ENCODE peak calls at places on chromosome 2, in eight cellular contexts. I is activated T-helper 9 cell treated with anti-CD3 and anti-CD28 coated beads, Interleukin-2, amount 50 U/mL, for 16 hours; R is endothelial cell; N is activated CD8-positive, alpha-beta memory T cell treated with anti-CD3 and anti-CD28 coated beads for 24 hours; T is NCI-H345; C is EL; P is NCI-H774; U is heart left ventricle. O is an unnamed sample.

GRCh38 chr2:212940816-212941215 is 210.6 kb downstream of the IKZF2 start:
- DNase-seq in U (no peak), I (no peak), P (peak; percentile 70), C (no peak), R (no peak), T (peak; percentile 88), N (no peak), O (peak; percentile 53)

GRCh38 chr2:177242136-177242987 is 22.2 kb downstream of the NFE2L2 start:
- DNase-seq in I (no peak), R (no peak), C (peak; percentile 92), P (peak; percentile 11), U (no peak), T (peak; percentile 15), N (no peak), O (no peak)

GRCh38 chr2:162369577-162369976 is 25.6 kb downstream of the GCA start:
- DNase-seq in P (no peak), N (no peak), T (no peak), C (no peak), R (no peak), I (no peak), U (no peak), O (no peak)

GRCh38 chr2:18243831-18244230 is 316.6 kb downstream of the RDH14 start:
- DNase-seq in N (no peak), R (no peak), P (no peak), U (no peak), T (no peak), I (no peak), C (no peak), O (no peak)

GRCh38 chr2:150169230-150169629 is 318.2 kb downstream of the RND3 start:
- DNase-seq in I (no peak), R (no peak), C (peak; percentile 20), N (no peak), P (no peak), T (no peak), U (no peak), O (no peak)

GRCh38 chr2:227414846-227415245 is 27.1 kb upstream of the SCYGR1 start:
- DNase-seq in R (no peak), P (no peak), I (no peak), C (peak; percentile 45), N (no peak), U (no peak), T (no peak), O (no peak)

GRCh38 chr2:40734797-40735196 is 282.9 kb upstream of the SLC8A1 start:
- DNase-seq in P (no peak), N (no peak), U (no peak), R (no peak), T (no peak), C (peak; percentile 92), I (no peak), O (no peak)

GRCh38 chr2:140791802-140792201 is 1339.0 kb downstream of the LRP1B start:
- DNase-seq in C (no peak), P (no peak), R (no peak), I (no peak), U (no peak), N (no peak), T (no peak), O (no peak)

GRCh38 chr2:62760555-62760954 is 55.0 kb downstream of the EHBP1 start:
- DNase-seq in I (no peak), N (no peak), R (no peak), P (no peak), U (no peak), T (no peak), C (peak; percentile 57), O (no peak)

GRCh38 chr2:71796174-71796592 is 342.8 kb downstream of the DYSF start:
- DNase-seq in T (no peak), U (no peak), R (no peak), C (peak; percentile 87), P (no peak), N (no peak), I (no peak), O (no peak)

GRCh38 chr2:30459140-30459539 is 12.1 kb downstream of the LCLAT1 start:
- DNase-seq in I (no peak), T (no peak), U (no peak), R (no peak), N (no peak), C (no peak), P (no peak), O (no peak)

GRCh38 chr2:96963316-96963715 is 23.1 kb downstream of the FAM178B start:
- DNase-seq in P (no peak), U (no peak), N (no peak), C (no peak), R (no peak), I (no peak), T (peak; percentile 6), O (no peak)

GRCh38 chr2:96772903-96773675 is 12.4 kb downstream of the CNNM4 start:
- DNase-seq in T (no peak), R (no peak), P (no peak), U (no peak), N (peak; percentile 63), I (no peak), C (no peak), O (no peak)

GRCh38 chr2:2870106-2870505 is 507.5 kb downstream of the EIPR1 start:
- DNase-seq in U (no peak), C (no peak), T (peak; percentile 73), N (no peak), R (no peak), I (no peak), P (no peak), O (no peak)

GRCh38 chr2:106582431-106583143 is 95.4 kb downstream of the CD8B2 start:
- DNase-seq in U (peak; percentile 73), R (peak; percentile 78), N (peak; percentile 82), P (peak; percentile 76), I (peak; percentile 28), C (peak; percentile 80), T (peak; percentile 87), O (peak; percentile 77)

GRCh38 chr2:163347982-163348842 is 387.6 kb downstream of the FIGN start:
- DNase-seq in U (peak; percentile 76), C (peak; percentile 97), N (no peak), P (no peak), I (no peak), T (no peak), R (peak; percentile 66), O (peak; percentile 89)

GRCh38 chr2:99382163-99382562 is 45.0 kb downstream of the EIF5B start:
- DNase-seq in I (no peak), T (no peak), N (no peak), U (no peak), R (no peak), P (no peak), C (no peak), O (no peak)

GRCh38 chr2:216327447-216327846 is 44.8 kb downstream of the MARCHF4 start:
- DNase-seq in I (no peak), T (peak; percentile 30), N (no peak), C (no peak), R (no peak), P (peak; percentile 67), U (no peak), O (no peak)

GRCh38 chr2:58834404-58834803 is 593.3 kb upstream of the FANCL start:
- DNase-seq in N (no peak), U (no peak), T (no peak), C (peak; percentile 26), R (peak; percentile 64), P (no peak), I (no peak), O (peak; percentile 67)

GRCh38 chr2:2648094-2648493 is 317.0 kb upstream of the MYT1L start:
- DNase-seq in C (no peak), I (no peak), P (no peak), U (no peak), T (no peak), N (no peak), R (no peak), O (no peak)